ENCODE peak calls at places on chromosomes 11 and 22, in six cellular contexts. A, V, P, K, Q and M are unnamed samples.

GRCh38 chr11:47143322-47143721 is 33.4 kb downstream of the ARFGAP2 start:
- DNase-seq in A (peak; percentile 32), V (no peak), P (peak; percentile 58), K (no peak), Q (no peak), M (no peak)

GRCh38 chr22:46521994-46522393 is 15.4 kb downstream of the CELSR1 start:
- DNase-seq in A (no peak), V (no peak), P (no peak), K (no peak), Q (no peak), M (no peak)

GRCh38 chr22:37244114-37244921 is at the start of gene RAC2:
- DNase-seq in A (peak; percentile 74), V (peak; percentile 60), P (no peak), K (peak; percentile 82), Q (peak; percentile 51), M (peak; percentile 89)

GRCh38 chr11:67441731-67442401 is 1.4 kb downstream of the CORO1B start:
- DNase-seq in A (no peak), V (no peak), P (no peak), K (no peak), Q (no peak), M (peak; percentile 57)

GRCh38 chr22:46018859-46019258 is 41.9 kb upstream of the WNT7B start:
- DNase-seq in A (no peak), V (no peak), P (no peak), K (no peak), Q (no peak), M (no peak)

GRCh38 chr11:1928038-1928890 is 8.8 kb downstream of the TNNT3 start:
- DNase-seq in A (no peak), V (no peak), P (no peak), K (no peak), Q (no peak), M (peak; percentile 65)

GRCh38 chr11:831132-831864 is 1.5 kb upstream of the CD151 start:
- DNase-seq in A (no peak), V (no peak), P (no peak), K (no peak), Q (no peak), M (no peak)

GRCh38 chr11:47886096-47886495 is 37.9 kb upstream of the NUP160 start:
- DNase-seq in A (no peak), V (peak; percentile 39), P (no peak), K (no peak), Q (no peak), M (no peak)

GRCh38 chr22:47151490-47151889 is 389.0 kb downstream of the TBC1D22A start:
- DNase-seq in A (no peak), V (no peak), P (no peak), K (no peak), Q (no peak), M (no peak)

GRCh38 chr22:49404576-49405199 is 423.0 kb downstream of the BRD1 start:
- DNase-seq in A (no peak), V (no peak), P (no peak), K (peak; percentile 41), Q (no peak), M (no peak)

GRCh38 chr11:78576549-78577097 is 2.0 kb upstream of the NARS2 start:
- DNase-seq in A (no peak), V (no peak), P (no peak), K (no peak), Q (no peak), M (no peak)

GRCh38 chr11:104653011-104653806 is 245.1 kb downstream of the CASP12 start:
- DNase-seq in A (no peak), V (no peak), P (no peak), K (no peak), Q (no peak), M (no peak)

GRCh38 chr11:19253817-19254216 is 13.1 kb upstream of the E2F8 start:
- DNase-seq in A (no peak), V (no peak), P (no peak), K (no peak), Q (no peak), M (no peak)

GRCh38 chr22:46905415-46905814 is 143.0 kb downstream of the TBC1D22A start:
- DNase-seq in A (no peak), V (no peak), P (no peak), K (no peak), Q (no peak), M (no peak)

GRCh38 chr22:23404689-23405365 is 175.3 kb downstream of the IGLL1 start:
- DNase-seq in A (no peak), V (no peak), P (peak; percentile 57), K (peak; percentile 77), Q (no peak), M (no peak)

GRCh38 chr11:121318848-121319834 is 26.6 kb downstream of the SC5D start:
- DNase-seq in A (no peak), V (no peak), P (no peak), K (peak; percentile 67), Q (peak; percentile 32), M (no peak)

GRCh38 chr11:94196363-94196762 is 67.7 kb downstream of the PANX1 start:
- DNase-seq in A (no peak), V (no peak), P (no peak), K (no peak), Q (no peak), M (no peak)

GRCh38 chr22:20567993-20568417 is 60.6 kb downstream of the MED15 start:
- DNase-seq in A (peak; percentile 14), V (no peak), P (no peak), K (peak; percentile 76), Q (peak; percentile 23), M (no peak)

GRCh38 chr11:44950036-44950624 is 553 bp downstream of the TP53I11 start:
- DNase-seq in A (no peak), V (peak; percentile 48), P (peak; percentile 19), K (peak; percentile 85), Q (no peak), M (no peak)

GRCh38 chr11:34827239-34827638 is 88.9 kb downstream of the APIP start:
- DNase-seq in A (no peak), V (no peak), P (no peak), K (no peak), Q (no peak), M (no peak)

GRCh38 chr22:47356433-47357011 is 594.1 kb downstream of the TBC1D22A start:
- DNase-seq in A (no peak), V (no peak), P (no peak), K (no peak), Q (no peak), M (no peak)

GRCh38 chr11:62552931-62553838 is 6.6 kb upstream of the AHNAK start:
- DNase-seq in A (peak; percentile 86), V (peak; percentile 88), P (peak; percentile 82), K (peak; percentile 89), Q (peak; percentile 91), M (peak; percentile 92)

GRCh38 chr11:94585375-94585774 is 18.2 kb downstream of the PIWIL4 start:
- DNase-seq in A (no peak), V (no peak), P (no peak), K (no peak), Q (no peak), M (no peak)

DNA sequence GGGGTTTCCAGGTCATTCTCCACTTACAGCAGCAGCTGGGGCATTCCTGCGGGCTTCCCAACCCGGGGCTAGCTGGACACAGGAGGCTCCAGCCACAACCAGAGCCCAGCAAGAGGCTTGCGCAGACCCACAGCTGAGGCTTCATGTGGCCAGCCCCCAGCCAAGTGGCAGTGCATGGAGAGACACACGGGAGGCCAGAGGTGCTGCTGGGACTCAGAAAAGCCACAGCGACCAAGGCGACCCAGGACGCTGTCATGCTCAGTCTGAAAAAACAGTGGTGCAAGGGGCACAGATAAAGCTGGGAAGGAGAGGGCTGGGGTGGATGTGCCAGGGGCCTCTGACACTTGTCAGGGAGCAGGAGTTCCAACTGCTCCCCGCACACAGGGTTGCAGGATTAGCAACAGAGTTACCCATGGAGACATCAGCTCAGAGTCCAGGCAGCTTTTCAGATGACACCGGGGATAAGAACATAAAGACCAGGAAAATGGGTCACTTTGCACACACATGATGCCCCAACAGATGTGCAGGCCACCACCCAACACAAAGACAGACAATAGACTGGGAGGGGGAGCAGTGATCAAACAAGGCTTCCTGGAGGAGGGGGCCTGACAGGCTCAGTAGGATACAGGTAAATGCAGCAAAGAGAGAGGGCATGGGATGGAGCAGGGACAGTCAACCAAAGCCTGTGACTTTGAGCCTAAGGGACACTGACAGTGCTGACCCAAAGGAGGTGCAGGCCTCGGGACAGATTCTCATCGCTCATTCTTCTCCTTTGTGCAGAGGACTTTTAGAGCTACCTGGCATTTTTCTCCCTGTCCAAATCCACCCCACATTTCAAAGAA is 6.9 kb upstream of the NEAT1 start:
- DNase-seq in A (peak; percentile 13), V (no peak), P (no peak), K (peak; percentile 54), Q (no peak), M (peak; percentile 57)
- H3K4me3 ChIP-seq in A (peak overlapping the region; percentile 80), V (peak overlapping the region; percentile 86), P (peak overlapping the region; percentile 86), K (peak overlapping the region; percentile 72), Q (peak overlapping the region; percentile 29), M (no peak overlapping the region)

DNA sequence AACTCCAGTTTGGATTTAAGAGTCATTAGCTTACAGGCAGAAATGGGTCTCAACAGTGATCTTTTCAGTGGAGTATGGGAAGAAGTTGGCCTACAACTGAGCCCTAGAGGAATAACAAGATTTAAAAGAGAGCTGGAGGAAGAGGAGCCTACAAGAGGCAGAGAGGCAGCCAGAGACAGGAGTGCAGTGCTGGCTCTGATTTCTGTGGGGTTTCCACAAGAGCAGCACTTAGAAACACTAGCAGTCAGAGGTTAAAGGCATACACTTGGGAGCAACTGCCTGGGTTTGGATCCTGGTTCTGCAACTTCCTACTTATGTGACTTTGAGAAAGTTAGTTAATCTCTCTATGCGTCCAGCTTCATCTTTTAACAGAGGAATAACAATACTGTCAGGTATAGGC is 17.9 kb downstream of the APOL5 start:
- DNase-seq in A (no peak), V (no peak), P (no peak), K (no peak), Q (no peak), M (no peak)
- H3K27ac ChIP-seq in A (no peak overlapping the region), V (no peak overlapping the region), P (peak overlapping the region; percentile 7), K (no peak overlapping the region), Q (no peak overlapping the region), M (no peak overlapping the region)

DNA sequence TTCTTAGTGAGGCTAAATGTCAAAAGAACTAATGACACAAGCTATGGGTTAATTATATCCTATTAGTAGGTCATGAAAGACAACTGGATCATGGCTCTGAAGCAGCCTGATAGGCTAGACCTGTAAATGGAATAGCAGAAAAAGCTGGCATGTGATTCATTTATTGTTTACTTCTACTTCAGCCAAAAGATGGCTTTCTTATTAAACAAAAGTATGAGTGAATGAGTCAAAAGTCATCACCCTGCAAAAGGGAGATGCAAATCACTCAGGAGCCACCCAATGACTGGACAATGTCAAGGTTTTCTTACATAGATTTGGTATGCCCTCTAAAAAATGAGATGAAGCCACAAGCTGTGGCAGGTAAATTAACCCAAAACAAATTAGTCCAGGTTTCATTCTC is 138.0 kb downstream of the TRPC6 start:
- DNase-seq in A (no peak), V (no peak), P (no peak), K (no peak), Q (no peak), M (no peak)
- TF ChIP-seq CTCF in A (no peak), V (no peak), P (no peak), K (no peak), Q (no peak), M (no peak)

DNA sequence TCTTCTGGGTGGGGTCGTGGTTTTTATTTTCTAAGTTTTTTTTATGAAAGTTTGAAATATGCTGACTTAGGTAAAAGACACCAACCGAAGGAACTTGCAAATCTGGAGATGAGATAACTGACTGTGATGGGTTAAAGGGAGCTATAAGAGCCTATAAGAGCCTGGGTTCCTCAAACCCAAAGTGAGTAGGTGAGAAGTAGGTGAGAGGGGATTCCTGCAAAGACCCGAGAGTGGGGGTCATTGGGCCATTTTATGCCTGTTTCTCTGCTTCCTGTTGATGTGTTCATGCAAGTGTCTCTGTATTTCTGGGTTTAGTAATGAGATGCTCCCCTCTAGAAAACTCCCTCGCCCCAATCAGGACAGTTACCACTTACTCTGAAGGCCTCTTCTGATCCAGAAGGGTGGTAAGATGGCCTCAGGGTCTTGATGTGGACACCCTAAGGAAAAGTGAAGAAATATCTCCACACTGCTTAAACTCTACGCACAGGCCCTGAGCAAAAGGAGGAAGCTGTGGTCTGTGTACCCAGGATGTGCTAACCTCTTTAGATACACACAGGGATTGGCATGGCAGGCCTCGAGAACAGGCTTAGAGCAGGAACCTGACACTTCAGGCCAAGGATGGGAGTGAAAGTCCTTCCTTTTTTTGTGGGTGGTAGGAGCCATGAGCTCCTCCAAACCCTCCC is 1.8 kb downstream of the FLI1 start:
- DNase-seq in A (no peak), V (no peak), P (no peak), K (peak; percentile 60), Q (no peak), M (no peak)
- H3K4me3 ChIP-seq in A (peak overlapping the region; percentile 84), V (peak overlapping the region; percentile 74), P (peak overlapping the region; percentile 26), K (peak overlapping the region; percentile 71), Q (no peak overlapping the region), M (peak overlapping the region; percentile 61)